ENCODE peak calls at places on chromosome 6, in four cellular contexts. I, J, W and N are unnamed samples.

GRCh38 chr6:15997751-15998388 is 131.0 kb upstream of the MYLIP start:
- DNase-seq in J (no peak), W (no peak), I (no peak), N (no peak)

GRCh38 chr6:125491860-125492617 is 190.3 kb upstream of the HDDC2 start:
- DNase-seq in I (no peak), J (no peak), W (no peak), N (no peak)

GRCh38 chr6:70369332-70369950 is 43.9 kb upstream of the FAM135A start:
- DNase-seq in I (peak), W (peak), J (peak), N (peak)

GRCh38 chr6:3484240-3484639 is 27.4 kb upstream of the SLC22A23 start:
- DNase-seq in W (peak), J (peak), I (no peak), N (no peak)

GRCh38 chr6:72937160-72937559 is 288.1 kb downstream of the KHDC1L start:
- DNase-seq in I (no peak), J (no peak), W (no peak), N (no peak)

GRCh38 chr6:157143171-157143884 is 180.0 kb downstream of the TMEM242 start:
- DNase-seq in W (peak), J (peak), I (peak), N (no peak)

GRCh38 chr6:40896696-40897095 is 142.3 kb downstream of the UNC5CL start:
- DNase-seq in J (no peak), I (no peak), W (no peak), N (no peak)

GRCh38 chr6:90214461-90214860 is 82.2 kb downstream of the BACH2 start:
- DNase-seq in W (no peak), J (no peak), I (no peak), N (no peak)

GRCh38 chr6:36662380-36662779 is 16.1 kb upstream of the CDKN1A start:
- DNase-seq in J (no peak), W (no peak), I (no peak), N (no peak)

GRCh38 chr6:170153436-170154319 is 137.2 kb downstream of the DLL1 start:
- DNase-seq in W (no peak), J (no peak), I (no peak), N (no peak)

GRCh38 chr6:136723780-136724179 is 68.5 kb downstream of the MAP3K5 start:
- DNase-seq in J (peak), W (peak), I (no peak), N (peak)

GRCh38 chr6:63740709-63741108 is 105.1 kb downstream of the PHF3 start:
- DNase-seq in I (peak), J (peak), W (peak), N (no peak)

GRCh38 chr6:20696676-20697075 is 162.4 kb downstream of the CDKAL1 start:
- DNase-seq in I (no peak), W (no peak), J (peak), N (no peak)

GRCh38 chr6:20413826-20414225 is 12.1 kb downstream of the E2F3 start:
- DNase-seq in I (no peak), J (no peak), W (no peak), N (no peak)

GRCh38 chr6:135871296-135871695 is 19.8 kb downstream of the PDE7B start:
- DNase-seq in J (peak), I (no peak), W (peak), N (no peak)

GRCh38 chr6:9851541-9852380 is 563.1 kb downstream of the TFAP2A start:
- DNase-seq in I (no peak), J (peak), W (peak), N (no peak)

GRCh38 chr6:82178084-82178758 is 69.3 kb downstream of the IBTK start:
- DNase-seq in W (peak), I (peak), J (peak), N (no peak)